ENCODE peak calls at places on chromosomes 16 and 17, in seven cellular contexts. G, W, H, N, U, J and L are unnamed samples.

GRCh38 chr16:1723450-1724147 is 17.6 kb downstream of the MAPK8IP3 start:
- DNase-seq in G (no peak), W (peak), H (no peak), N (no peak), U (no peak), J (no peak), L (peak)

GRCh38 chr17:49633762-49634486 is 44.0 kb downstream of the SPOP start:
- DNase-seq in G (no peak), W (no peak), H (no peak), N (no peak), U (no peak), J (no peak), L (no peak)

GRCh38 chr17:76714822-76715461 is 4.2 kb upstream of the MXRA7 start:
- DNase-seq in G (peak), W (peak), H (no peak), N (no peak), U (peak), J (peak), L (peak)

GRCh38 chr16:87627542-87628245 is 25.4 kb downstream of the JPH3 start:
- DNase-seq in G (no peak), W (no peak), H (no peak), N (no peak), U (no peak), J (no peak), L (no peak)

GRCh38 chr17:38418693-38419507 is 9.4 kb upstream of the ARHGAP23 start:
- DNase-seq in G (no peak), W (no peak), H (no peak), N (no peak), U (no peak), J (no peak), L (no peak)

GRCh38 chr16:9099131-9099625 is 7.7 kb downstream of the HAPSTR1 start:
- DNase-seq in G (no peak), W (peak), H (no peak), N (peak), U (no peak), J (no peak), L (no peak)

GRCh38 chr16:8924214-8924613 is 39.5 kb downstream of the USP7 start:
- DNase-seq in G (peak), W (peak), H (no peak), N (no peak), U (no peak), J (no peak), L (no peak)

GRCh38 chr16:7405166-7405565 is 72.5 kb downstream of the RBFOX1 start:
- DNase-seq in G (no peak), W (peak), H (no peak), N (no peak), U (peak), J (peak), L (no peak)

GRCh38 chr16:81036751-81037350 is 1.2 kb downstream of the ATMIN start:
- DNase-seq in G (no peak), W (no peak), H (no peak), N (no peak), U (no peak), J (no peak), L (no peak)

GRCh38 chr17:79791354-79792123 is 5.3 kb downstream of the CBX8 start:
- DNase-seq in G (no peak), W (no peak), H (no peak), N (no peak), U (no peak), J (no peak), L (no peak)

GRCh38 chr17:28333083-28333746 is 2.1 kb downstream of the IFT20 start:
- DNase-seq in G (peak), W (no peak), H (no peak), N (no peak), U (no peak), J (peak), L (no peak)

GRCh38 chr17:82822281-82822680 is 17.5 kb downstream of the ZNF750 start:
- DNase-seq in G (no peak), W (no peak), H (no peak), N (no peak), U (no peak), J (no peak), L (no peak)

GRCh38 chr16:50267651-50268050 is 1.3 kb downstream of the ADCY7 start:
- DNase-seq in G (no peak), W (no peak), H (no peak), N (no peak), U (no peak), J (no peak), L (no peak)

GRCh38 chr16:27967169-27967568 is 96.3 kb downstream of the GSG1L start:
- DNase-seq in G (peak), W (no peak), H (no peak), N (no peak), U (no peak), J (no peak), L (no peak)

GRCh38 chr16:89983550-89983949 is 35.0 kb downstream of the DEF8 start:
- DNase-seq in G (no peak), W (no peak), H (no peak), N (no peak), U (no peak), J (no peak), L (no peak)

GRCh38 chr16:83027973-83028372 is 401.2 kb downstream of the CDH13 start:
- DNase-seq in G (no peak), W (no peak), H (no peak), N (no peak), U (no peak), J (no peak), L (no peak)

GRCh38 chr17:36463916-36464764 is 22.3 kb upstream of the ZNHIT3 start:
- DNase-seq in G (peak), W (peak), H (peak), N (peak), U (peak), J (peak), L (peak)

DNA sequence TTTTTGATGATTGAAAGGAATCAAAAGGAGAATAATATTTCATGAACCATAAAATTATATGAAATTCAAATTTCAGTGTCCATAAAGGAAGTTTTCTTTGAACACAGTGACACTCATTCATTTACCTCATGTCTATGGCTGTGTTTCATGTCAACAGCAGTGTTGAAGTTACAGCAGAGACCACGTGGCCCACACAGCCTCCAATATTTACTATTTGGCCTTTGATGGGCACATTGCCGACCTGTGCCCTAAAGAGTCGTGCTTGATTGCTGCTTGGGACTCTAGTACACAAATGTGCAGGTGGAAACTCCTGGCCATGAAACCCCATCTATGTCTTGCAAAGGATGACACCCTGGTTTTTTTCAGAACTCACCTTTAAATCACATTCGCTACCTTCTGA is 57.0 kb downstream of the CES1 start:
- DNase-seq in G (no peak), W (no peak), H (no peak), N (no peak), U (no peak), J (no peak), L (no peak)
- TF ChIP-seq CTCF in G (no peak), W (no peak), H (no peak), N (no peak), U (no peak), J (no peak), L (no peak)

GRCh38 chr17:43085489-43085888 is 39.7 kb downstream of the BRCA1 start:
- DNase-seq in G (no peak), W (no peak), H (peak), N (no peak), U (no peak), J (no peak), L (no peak)
- TF ChIP-seq CTCF in G (no peak), W (no peak), H (peak), N (no peak), U (no peak), J (peak), L (no peak)

DNA sequence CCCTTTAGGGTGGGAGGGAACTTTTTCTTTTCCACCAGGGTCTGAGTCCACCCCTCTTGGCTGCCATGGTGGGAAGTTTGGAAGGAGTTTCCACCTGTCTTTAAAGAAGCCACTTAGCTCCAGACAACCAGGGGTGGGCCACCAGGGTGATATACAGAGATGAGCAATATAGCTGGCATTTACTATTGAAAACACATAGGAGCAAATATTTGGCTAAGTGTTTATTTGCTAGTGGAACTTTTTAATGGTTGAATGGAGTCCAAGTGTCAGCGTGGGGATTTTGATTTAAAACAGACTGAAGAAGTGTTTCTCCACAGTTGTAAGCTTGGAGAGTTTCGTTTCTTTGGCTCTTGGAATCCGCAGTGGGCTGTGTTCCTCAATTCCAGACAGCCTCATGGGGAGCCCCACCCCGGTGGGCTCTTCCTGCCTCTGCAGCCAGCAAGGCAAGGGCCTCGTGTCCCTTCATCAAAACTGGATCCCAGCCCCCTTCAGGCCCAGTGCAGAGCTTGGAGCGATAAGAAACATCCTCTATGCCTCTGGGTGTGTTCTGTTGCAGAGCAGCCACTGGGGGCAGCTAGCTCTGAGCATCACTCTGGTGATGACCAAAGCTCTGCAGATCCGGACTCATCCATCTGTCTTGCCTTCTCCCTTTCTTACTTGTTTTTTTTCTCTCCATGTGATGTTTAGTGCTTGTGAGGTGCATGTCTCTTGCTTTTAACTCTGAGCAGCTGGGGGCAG is 36.1 kb downstream of the NOG start:
- DNase-seq in G (no peak), W (no peak), H (no peak), N (no peak), U (no peak), J (peak), L (peak)
- TF ChIP-seq CTCF in G (no peak), W (no peak), H (peak), N (peak), U (peak), J (peak), L (peak)

DNA sequence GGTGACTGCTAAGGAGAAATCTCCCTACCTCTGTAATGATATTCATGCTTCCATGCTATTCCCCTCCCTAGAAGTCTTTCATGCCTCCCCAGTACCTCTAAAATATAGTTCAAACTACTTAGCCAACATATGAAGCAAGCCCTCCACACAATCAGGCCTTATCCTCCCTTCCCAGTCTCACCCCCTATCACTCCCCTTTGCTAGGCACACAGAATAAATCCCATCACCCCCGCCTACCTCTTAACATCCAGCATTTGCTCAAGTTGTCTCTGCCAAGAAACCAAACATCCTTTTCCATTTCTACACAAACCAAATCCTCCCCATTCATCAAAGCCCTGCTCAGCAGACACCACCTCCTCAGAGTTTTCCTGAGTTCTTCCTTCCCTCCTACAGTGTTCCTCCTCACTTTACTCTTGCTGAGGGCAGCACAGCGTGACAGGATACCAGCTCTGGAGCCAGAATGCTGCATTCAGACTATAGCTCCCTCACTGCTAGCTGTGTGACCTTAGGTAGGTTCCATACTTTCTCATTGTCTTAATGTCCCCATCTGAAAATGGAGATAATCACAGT is 7.0 kb downstream of the TOM1L2 start:
- DNase-seq in G (no peak), W (no peak), H (no peak), N (no peak), U (no peak), J (no peak), L (no peak)
- TF ChIP-seq CTCF in G (no peak), W (no peak), H (no peak), N (no peak), U (no peak), J (no peak), L (no peak)

GRCh38 chr17:73340093-73340596 is 28.3 kb upstream of the CDC42EP4 start:
- DNase-seq in G (no peak), W (peak), H (peak), N (no peak), U (no peak), J (no peak), L (no peak)
- TF ChIP-seq CTCF in G (peak), W (no peak), H (peak), N (no peak), U (no peak), J (no peak), L (no peak)

GRCh38 chr17:81648707-81649085 is 7.6 kb downstream of the PDE6G start:
- DNase-seq in G (no peak), W (no peak), H (no peak), N (no peak), U (no peak), J (no peak), L (no peak)
- TF ChIP-seq CTCF in G (no peak), W (no peak), H (no peak), N (no peak), U (no peak), J (no peak), L (no peak)